ENCODE peak calls at places on chromosomes 11 and 22, in six cellular contexts. K is GM20000, B is fibroblast of lung, N is endothelial cell, G is fibroblast of pulmonary artery, R is HFF-Myc. D is an unnamed sample.

GRCh38 chr22:45223304-45224117 is 17.2 kb downstream of the KIAA0930 start:
- DNase-seq in K (no peak), N (no peak), G (no peak), B (no peak), R (no peak), D (no peak)

GRCh38 chr22:26660961-26661578 is 3.7 kb downstream of the MIAT start:
- DNase-seq in N (no peak), R (no peak), G (no peak), K (no peak), B (no peak), D (no peak)

GRCh38 chr11:5036671-5037070 is 9.7 kb upstream of the OR52J3 start:
- DNase-seq in G (no peak), R (no peak), B (no peak), K (no peak), N (no peak), D (no peak)

GRCh38 chr22:28171713-28172112 is 252.7 kb upstream of the PITPNB start:
- DNase-seq in N (no peak), G (no peak), R (no peak), K (no peak), B (no peak), D (no peak)

GRCh38 chr22:21659864-21660525 is 5.8 kb upstream of the PPIL2 start:
- DNase-seq in G (no peak), N (no peak), R (no peak), B (no peak), K (no peak), D (no peak)

GRCh38 chr11:132242662-132243061 is 872.2 kb downstream of the NTM start:
- DNase-seq in B (no peak), K (no peak), G (no peak), N (no peak), R (no peak), D (no peak)

GRCh38 chr11:77068461-77069335 is 1.9 kb downstream of the CAPN5 start:
- DNase-seq in K (peak), N (no peak), R (no peak), G (no peak), B (no peak), D (no peak)

GRCh38 chr22:19962246-19962908 is 20.8 kb upstream of the TXNRD2 start:
- DNase-seq in G (peak), N (peak), B (peak), K (peak), R (no peak), D (no peak)

GRCh38 chr22:24953294-24954113 is 988 bp downstream of the KIAA1671 start:
- DNase-seq in B (no peak), K (peak), G (no peak), N (no peak), R (no peak), D (no peak)

GRCh38 chr22:37137131-37137530 is 12.6 kb downstream of the IL2RB start:
- DNase-seq in N (no peak), K (no peak), R (no peak), G (no peak), B (no peak), D (no peak)

GRCh38 chr11:8709002-8709672 is 26.5 kb downstream of the RPL27A start:
- DNase-seq in B (peak), K (no peak), R (peak), G (peak), N (no peak), D (peak)

GRCh38 chr22:37905534-37906363 is at the start of gene MICALL1:
- DNase-seq in G (peak), B (peak), N (peak), R (no peak), K (peak), D (no peak)

GRCh38 chr11:77115181-77115611 is 12.6 kb downstream of the OMP start:
- DNase-seq in B (no peak), K (no peak), G (no peak), N (peak), R (no peak), D (no peak)

GRCh38 chr22:23181763-23182288 is 1.5 kb downstream of the BCR start:
- DNase-seq in R (no peak), K (peak), B (no peak), N (no peak), G (no peak), D (no peak)

GRCh38 chr11:3225159-3225758 is 6.6 kb upstream of the MRGPRG start:
- DNase-seq in B (no peak), K (peak), G (no peak), R (no peak), N (no peak), D (no peak)

GRCh38 chr11:69321877-69322350 is 28.0 kb downstream of the MYEOV start:
- DNase-seq in K (no peak), R (no peak), N (no peak), G (peak), B (peak), D (peak)

GRCh38 chr11:114315749-114316368 is 19.7 kb downstream of the NNMT start:
- DNase-seq in B (no peak), G (peak), K (no peak), R (no peak), N (no peak), D (no peak)

GRCh38 chr22:23762866-23763578 is at the start of gene C22orf15:
- DNase-seq in G (peak), N (peak), B (no peak), K (no peak), R (no peak), D (no peak)

GRCh38 chr11:7538466-7539454 is 25.0 kb downstream of the PPFIBP2 start:
- DNase-seq in G (no peak), R (no peak), N (no peak), B (no peak), K (no peak), D (no peak)

GRCh38 chr11:108289699-108290098 is 66.8 kb downstream of the ATM start:
- DNase-seq in N (no peak), B (no peak), R (no peak), K (no peak), G (no peak), D (no peak)

GRCh38 chr11:73463359-73463758 is 87.2 kb downstream of the RELT start:
- DNase-seq in B (peak), R (no peak), K (no peak), N (no peak), G (peak), D (peak)

GRCh38 chr11:92149996-92150395 is 74.6 kb upstream of the FAT3 start:
- DNase-seq in R (no peak), K (no peak), G (no peak), N (no peak), B (peak), D (no peak)

GRCh38 chr22:21693333-21693998 is 27.7 kb downstream of the PPIL2 start:
- DNase-seq in N (no peak), B (no peak), G (no peak), K (no peak), R (no peak), D (no peak)

GRCh38 chr11:126925321-126926093 is 75.1 kb downstream of the KIRREL3 start:
- DNase-seq in K (no peak), N (no peak), G (no peak), R (no peak), B (no peak), D (no peak)

GRCh38 chr11:10147195-10147594 is 146.8 kb downstream of the SBF2 start:
- DNase-seq in B (no peak), R (no peak), K (no peak), G (no peak), N (no peak), D (no peak)

GRCh38 chr22:47351836-47352579 is 589.6 kb downstream of the TBC1D22A start:
- DNase-seq in G (no peak), R (no peak), N (no peak), K (no peak), B (no peak), D (no peak)

GRCh38 chr11:34721646-34722045 is 100.8 kb downstream of the EHF start:
- DNase-seq in N (no peak), K (no peak), B (peak), G (peak), R (no peak), D (no peak)

GRCh38 chr11:65059959-65060824 is 1.8 kb upstream of the NAALADL1 start:
- DNase-seq in N (no peak), R (no peak), B (peak), G (peak), K (no peak), D (no peak)

GRCh38 chr11:70528046-70528793 is 129.9 kb downstream of the CTTN start:
- DNase-seq in B (no peak), N (no peak), R (no peak), K (no peak), G (no peak), D (no peak)
- TF ChIP-seq CTCF in B (no peak), N (no peak), R (no peak), K (no peak), G (no peak), D (no peak)

DNA sequence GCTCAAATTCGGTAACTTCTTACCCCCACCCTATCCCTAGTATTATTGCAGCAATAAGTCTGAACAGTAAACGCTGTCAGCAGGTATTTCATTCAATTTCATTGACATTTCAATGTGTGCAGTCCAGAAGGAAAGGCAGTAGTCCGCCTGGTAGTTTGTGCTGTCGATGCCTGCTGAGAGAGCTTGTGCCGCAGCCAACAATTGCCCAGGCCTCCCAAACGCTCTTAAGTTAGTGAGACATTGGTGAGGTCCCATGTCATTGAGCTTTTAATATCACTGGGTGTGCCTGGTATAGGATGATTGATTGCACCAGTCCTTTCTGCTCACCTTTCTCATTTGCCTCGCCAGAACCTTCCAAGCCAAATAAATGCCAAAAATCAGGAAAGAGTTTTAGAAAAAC is 28.1 kb downstream of the ALKBH3 start:
- DNase-seq in G (no peak), B (no peak), N (no peak), R (no peak), K (no peak), D (no peak)
- TF ChIP-seq CTCF in G (no peak), B (no peak), N (no peak), R (no peak), K (no peak), D (no peak)

DNA sequence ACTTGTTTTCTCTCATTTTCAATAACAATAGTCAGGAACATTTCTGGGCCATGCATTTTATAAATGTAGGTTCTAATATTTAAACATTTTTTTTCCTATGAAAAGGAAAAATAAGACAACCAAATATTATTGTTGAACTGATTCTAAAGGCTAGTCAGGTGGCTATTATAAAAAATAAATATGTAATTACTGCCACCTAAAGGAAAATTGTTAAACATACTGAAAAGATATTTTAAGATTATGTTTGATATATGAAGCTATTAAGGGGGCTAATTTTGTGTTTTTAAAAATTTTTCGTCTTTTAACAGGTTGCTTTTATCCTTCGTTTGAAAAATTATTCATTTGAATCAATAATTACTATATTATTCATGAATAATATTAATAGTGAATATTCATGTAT is 62.2 kb upstream of the FDX1 start:
- DNase-seq in B (peak), G (peak), R (no peak), N (no peak), K (no peak), D (no peak)
- TF ChIP-seq CTCF in B (no peak), G (peak), R (no peak), N (no peak), K (no peak), D (no peak)

GRCh38 chr11:117730256-117730800 is 66.7 kb downstream of the DSCAML1 start:
- DNase-seq in K (no peak), G (no peak), B (no peak), N (no peak), R (no peak), D (no peak)
- TF ChIP-seq CTCF in K (no peak), G (no peak), B (no peak), N (no peak), R (no peak), D (no peak)

DNA sequence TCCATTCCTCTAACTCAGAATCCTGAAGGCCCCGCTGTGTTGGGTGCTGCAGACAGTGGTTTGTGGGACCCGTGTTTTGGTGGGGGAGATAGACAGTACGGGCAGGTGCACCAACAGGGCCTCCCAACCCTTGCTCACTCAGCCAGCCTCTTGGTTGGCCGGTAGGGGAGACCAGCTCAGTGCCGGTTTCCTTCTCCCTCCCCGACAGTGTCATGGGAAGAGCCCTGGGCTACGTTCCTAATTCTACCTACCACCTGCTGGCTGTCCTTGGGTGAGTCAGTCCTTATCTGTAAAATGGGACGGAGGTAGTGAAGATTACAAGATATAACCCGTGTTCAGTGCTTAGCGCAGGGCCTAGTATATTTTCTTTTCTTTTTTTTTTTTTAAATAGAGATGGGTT is 5.9 kb downstream of the TMEM134 start:
- DNase-seq in N (no peak), R (no peak), G (no peak), K (no peak), B (no peak), D (no peak)
- TF ChIP-seq CTCF in N (no peak), R (no peak), G (no peak), K (no peak), B (no peak), D (no peak)

GRCh38 chr22:39308614-39309363 is 10.6 kb downstream of the RPL3 start:
- DNase-seq in G (peak), K (no peak), R (peak), N (no peak), B (peak), D (peak)

GRCh38 chr22:39309881-39310714 is 9.3 kb downstream of the RPL3 start:
- DNase-seq in N (no peak), R (no peak), G (peak), K (no peak), B (peak), D (no peak)

GRCh38 chr22:39306456-39307361 is 12.7 kb downstream of the RPL3 start:
- DNase-seq in B (peak), K (no peak), N (peak), G (no peak), R (no peak), D (no peak)

GRCh38 chr22:39311592-39312400 is 7.6 kb downstream of the RPL3 start:
- DNase-seq in N (no peak), B (no peak), G (no peak), K (no peak), R (no peak), D (no peak)

DNA sequence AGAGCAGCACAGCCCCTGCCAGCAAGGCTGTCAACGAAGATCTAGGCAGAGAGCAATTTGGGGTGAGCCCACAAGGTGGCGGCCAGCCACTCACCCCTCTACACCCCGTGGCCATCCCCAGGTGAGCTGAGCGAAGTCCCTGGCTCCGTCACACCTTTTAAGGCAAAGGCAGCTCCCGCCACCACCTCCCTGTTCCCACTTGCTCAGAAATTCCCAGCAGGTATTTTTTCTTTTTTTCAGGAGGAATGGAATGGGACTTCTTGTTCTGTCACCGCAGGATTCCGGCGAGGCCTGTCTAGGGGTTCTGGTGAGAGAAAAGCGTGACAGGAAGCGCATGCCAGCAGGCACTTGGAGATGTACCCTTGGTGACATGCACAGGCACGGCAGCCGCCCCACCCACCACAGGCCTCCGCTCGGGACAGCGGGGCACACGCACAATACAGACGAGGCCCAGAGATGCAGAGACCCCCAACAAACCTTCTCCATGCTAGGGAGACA is 10.0 kb downstream of the RPL3 start:
- DNase-seq in G (no peak), N (no peak), B (peak), R (no peak), K (no peak), D (no peak)
- TF ChIP-seq CTCF in G (peak), N (no peak), B (peak), R (peak), K (no peak), D (peak)

GRCh38 chr11:61140416-61140815 is 20.8 kb downstream of the VPS37C start:
- DNase-seq in K (no peak), R (no peak), G (no peak), B (no peak), N (no peak), D (no peak)

GRCh38 chr11:61139391-61139790 is 21.8 kb downstream of the VPS37C start:
- DNase-seq in B (no peak), N (no peak), R (no peak), G (no peak), K (no peak), D (no peak)

GRCh38 chr11:61142424-61142823 is 18.8 kb downstream of the VPS37C start:
- DNase-seq in N (no peak), B (no peak), G (no peak), K (no peak), R (no peak), D (no peak)

GRCh38 chr11:61138940-61139339 is 22.3 kb downstream of the VPS37C start:
- DNase-seq in B (peak), N (no peak), K (no peak), R (no peak), G (peak), D (peak)

DNA sequence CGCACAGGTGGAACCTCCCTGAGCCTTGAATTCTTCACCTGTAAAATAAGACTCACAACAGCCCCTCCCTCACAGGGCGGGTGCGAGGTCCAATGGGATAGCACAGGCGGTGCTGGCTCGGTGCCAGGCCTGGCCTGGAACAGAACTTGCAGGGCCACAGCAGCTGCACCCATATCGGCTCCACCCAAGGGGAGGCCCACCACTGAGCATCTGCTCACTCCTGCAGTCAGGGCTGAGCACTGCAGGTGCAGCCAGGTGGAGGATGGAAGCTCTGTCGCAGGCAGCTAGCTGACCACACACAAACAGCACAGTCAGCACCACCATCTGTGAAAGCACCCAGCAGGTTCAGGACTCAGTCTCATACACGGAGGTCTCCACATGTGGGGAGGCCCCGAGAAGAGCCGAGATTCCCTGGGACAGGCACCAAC is 19.6 kb downstream of the VPS37C start:
- DNase-seq in R (no peak), K (no peak), G (no peak), N (no peak), B (no peak), D (no peak)
- TF ChIP-seq CTCF in R (no peak), K (no peak), G (no peak), N (no peak), B (no peak), D (no peak)

GRCh38 chr11:134675983-134676382 is 263.9 kb upstream of the B3GAT1 start:
- DNase-seq in G (no peak), N (no peak), K (no peak), B (no peak), R (no peak), D (no peak)
- TF ChIP-seq CTCF in G (no peak), N (no peak), K (no peak), B (no peak), R (no peak), D (no peak)

D was measured in AG09309.